ENCODE peak calls at places on chromosomes 7 and 10, in seven cellular contexts. O is GM12878, Y is K562, V is gastrocnemius medialis, M is A549, P is heart left ventricle, X is right lobe of liver. D is an unnamed sample.

GRCh38 chr10:110355922-110356627 is 51.4 kb upstream of the SMNDC1 start:
- ATAC-seq in O (peak), Y (no peak), V (no peak), M (no peak), P (no peak), X (no peak), D (no peak)

GRCh38 chr7:34184466-34184865 is 279.1 kb downstream of the BMPER start:
- ATAC-seq in O (no peak), Y (no peak), V (no peak), M (peak), P (no peak), X (no peak), D (no peak)

GRCh38 chr7:159253657-159254056 is 109.0 kb upstream of the VIPR2 start:
- ATAC-seq in O (no peak), Y (no peak), V (no peak), M (no peak), P (no peak), X (peak), D (no peak)

GRCh38 chr7:100825760-100826545 is 1.4 kb downstream of the EPHB4 start:
- ATAC-seq in O (no peak), Y (peak), V (no peak), M (peak), P (no peak), X (no peak), D (no peak)

GRCh38 chr7:30849565-30849964 is 62.1 kb upstream of the AQP1 start:
- ATAC-seq in O (no peak), Y (no peak), V (no peak), M (no peak), P (no peak), X (no peak), D (no peak)

GRCh38 chr7:12570148-12570528 is 382 bp upstream of the SCIN start:
- ATAC-seq in O (peak), Y (no peak), V (no peak), M (peak), P (peak), X (no peak), D (peak)

GRCh38 chr10:11016959-11017574 is 605 bp upstream of the CELF2 start:
- ATAC-seq in O (peak), Y (no peak), V (peak), M (peak), P (peak), X (peak), D (peak)

GRCh38 chr10:6120691-6121090 is 31.9 kb downstream of the RBM17 start:
- ATAC-seq in O (no peak), Y (no peak), V (peak), M (no peak), P (peak), X (no peak), D (no peak)

GRCh38 chr7:116148108-116148507 is 62.2 kb upstream of the TES start:
- ATAC-seq in O (no peak), Y (no peak), V (no peak), M (no peak), P (no peak), X (no peak), D (no peak)

GRCh38 chr7:44100458-44101303 is 3.5 kb upstream of the AEBP1 start:
- ATAC-seq in O (no peak), Y (peak), V (no peak), M (no peak), P (peak), X (no peak), D (no peak)

GRCh38 chr7:148735141-148735540 is 36.4 kb downstream of the CUL1 start:
- ATAC-seq in O (no peak), Y (no peak), V (no peak), M (no peak), P (peak), X (no peak), D (no peak)

GRCh38 chr7:23117841-23118240 is 12.3 kb downstream of the KLHL7 start:
- ATAC-seq in O (no peak), Y (no peak), V (no peak), M (no peak), P (peak), X (peak), D (no peak)

GRCh38 chr10:102151774-102152544 is at the start of gene NOLC1:
- ATAC-seq in O (peak), Y (peak), V (peak), M (peak), P (peak), X (peak), D (peak)

GRCh38 chr7:7438851-7439250 is 96.8 kb downstream of the COL28A1 start:
- ATAC-seq in O (no peak), Y (no peak), V (no peak), M (peak), P (no peak), X (peak), D (no peak)
- H3K27ac ChIP-seq in O (no peak), Y (no peak), V (no peak), M (peak), P (no peak), X (no peak), D (no peak)

GRCh38 chr7:120869700-120870099 is 11.8 kb upstream of the TSPAN12 start:
- ATAC-seq in O (peak), Y (no peak), V (no peak), M (no peak), P (no peak), X (no peak), D (no peak)

GRCh38 chr7:120862987-120863386 is 5.0 kb upstream of the TSPAN12 start:
- ATAC-seq in O (no peak), Y (no peak), V (no peak), M (no peak), P (no peak), X (no peak), D (no peak)

GRCh38 chr7:120864146-120864920 is 6.4 kb upstream of the TSPAN12 start:
- ATAC-seq in O (no peak), Y (no peak), V (no peak), M (no peak), P (no peak), X (no peak), D (no peak)

GRCh38 chr7:120865191-120865976 is 7.4 kb upstream of the TSPAN12 start:
- ATAC-seq in O (peak), Y (no peak), V (no peak), M (no peak), P (peak), X (no peak), D (no peak)

GRCh38 chr7:120867932-120868331 is 10.0 kb upstream of the TSPAN12 start:
- ATAC-seq in O (peak), Y (no peak), V (no peak), M (no peak), P (no peak), X (peak), D (no peak)
- TF ChIP-seq POLR2A in O (no peak), Y (no peak), V (no peak), M (no peak), P (no peak), X (no peak), D (no peak)

DNA sequence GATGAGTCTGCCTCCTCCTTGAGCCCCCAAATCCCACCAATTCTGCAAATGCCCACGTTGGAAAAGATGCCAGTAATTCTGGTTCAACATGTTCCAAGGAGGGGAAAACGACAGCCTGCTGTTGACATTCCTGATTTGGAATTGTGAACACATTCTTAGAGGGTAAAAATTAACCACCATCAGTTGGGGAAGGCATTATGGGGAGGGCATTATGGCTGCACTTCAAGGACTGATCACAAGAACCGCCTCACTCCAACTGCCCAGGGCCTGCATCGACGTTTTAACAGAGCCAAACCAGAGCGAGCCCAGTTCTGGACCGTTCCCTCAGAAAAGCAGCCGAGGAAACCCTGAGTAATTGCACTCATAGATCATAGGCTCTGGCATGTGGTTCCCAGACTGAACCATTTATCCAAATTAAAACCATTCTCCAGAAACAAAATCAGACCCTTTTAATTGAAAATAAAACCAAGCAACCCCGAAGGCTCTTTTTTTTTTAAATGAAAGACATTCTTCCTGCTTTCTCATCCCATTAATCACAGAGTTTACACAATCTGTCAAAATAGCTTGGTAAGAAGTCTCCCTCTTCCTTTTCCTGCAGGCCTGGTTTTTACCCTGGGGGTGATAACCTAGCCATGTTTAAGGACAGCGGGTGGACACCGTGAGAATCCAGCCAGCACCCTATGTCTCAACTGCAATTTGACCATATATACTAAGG is 8.0 kb downstream of the TNS3 start:
- ATAC-seq in O (no peak), Y (no peak), V (no peak), M (no peak), P (no peak), X (peak), D (no peak)
- H3K27ac ChIP-seq in O (no peak), Y (no peak), V (peak), M (peak), P (peak), X (peak), D (peak)

DNA sequence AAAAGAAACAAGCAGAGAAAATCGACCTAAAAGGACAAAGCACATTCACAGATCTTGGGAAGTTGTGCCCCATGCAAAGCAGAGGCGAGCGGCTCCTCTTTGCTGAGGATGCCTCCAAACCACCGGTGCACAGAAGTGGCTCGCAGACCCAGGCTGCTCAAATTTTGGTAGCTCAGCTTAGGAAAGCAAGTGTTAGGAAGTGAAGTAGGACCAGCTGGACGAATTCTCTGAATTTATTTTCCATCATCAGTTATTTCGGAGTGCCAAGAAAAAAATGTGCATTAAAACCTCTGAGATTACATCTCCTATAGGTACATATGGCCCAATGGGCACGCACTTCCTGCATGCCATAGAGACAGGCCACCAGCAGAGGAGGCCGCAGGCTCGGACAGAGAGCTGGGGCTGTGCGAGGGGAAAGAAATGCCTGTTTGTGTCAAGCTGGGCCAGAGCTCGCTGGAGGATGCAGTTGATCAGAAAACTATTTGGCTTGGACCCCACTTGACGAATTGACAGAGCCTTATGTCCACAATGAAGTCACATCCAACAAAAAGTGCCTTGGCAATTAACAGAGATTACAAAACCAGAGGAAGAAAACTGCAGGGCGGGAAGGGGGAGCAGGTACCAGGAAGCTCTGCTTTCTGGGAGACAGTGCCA is 122.3 kb upstream of the LYZL2 start:
- ATAC-seq in O (peak), Y (peak), V (peak), M (peak), P (peak), X (peak), D (peak)
- TF ChIP-seq POLR2A in O (no peak), Y (no peak), V (no peak), M (no peak), P (no peak), X (no peak), D (no peak)

GRCh38 chr10:20744851-20745250 is 152.3 kb downstream of the NEBL start:
- ATAC-seq in O (no peak), Y (no peak), V (no peak), M (no peak), P (no peak), X (no peak), D (no peak)

GRCh38 chr10:20740128-20740527 is 157.0 kb downstream of the NEBL start:
- ATAC-seq in O (no peak), Y (no peak), V (no peak), M (no peak), P (no peak), X (no peak), D (no peak)

GRCh38 chr10:20743935-20744334 is 153.2 kb downstream of the NEBL start:
- ATAC-seq in O (no peak), Y (no peak), V (no peak), M (no peak), P (no peak), X (no peak), D (no peak)

GRCh38 chr10:20743142-20743541 is 154.0 kb downstream of the NEBL start:
- ATAC-seq in O (no peak), Y (no peak), V (no peak), M (no peak), P (no peak), X (no peak), D (no peak)

DNA sequence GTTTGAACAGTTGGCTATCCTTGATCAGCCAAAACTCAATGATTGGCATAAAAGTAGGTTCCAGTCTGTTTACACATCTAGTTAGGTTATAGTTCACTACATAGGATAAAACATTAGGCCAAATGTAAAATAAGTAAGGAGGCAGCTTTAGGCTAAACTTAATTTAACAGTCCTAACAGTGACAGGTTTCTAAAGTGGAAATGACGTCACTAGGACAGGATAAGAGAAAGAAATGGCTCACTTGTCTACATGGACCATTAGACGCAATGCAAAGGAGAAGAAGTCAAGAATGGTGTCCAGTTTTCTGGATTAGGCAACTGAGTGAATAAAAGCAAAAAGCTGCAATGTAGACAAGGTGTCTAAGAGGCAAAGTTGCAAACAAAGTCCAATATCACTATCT is 154.4 kb downstream of the NEBL start:
- ATAC-seq in O (no peak), Y (no peak), V (no peak), M (no peak), P (no peak), X (no peak), D (no peak)
- H3K27ac ChIP-seq in O (no peak), Y (no peak), V (no peak), M (no peak), P (no peak), X (no peak), D (no peak)

GRCh38 chr10:100008708-100009282 is 952 bp downstream of the DNMBP start:
- ATAC-seq in O (peak), Y (peak), V (no peak), M (peak), P (no peak), X (peak), D (no peak)

GRCh38 chr10:100009283-100009792 is 409 bp downstream of the DNMBP start:
- ATAC-seq in O (peak), Y (peak), V (peak), M (peak), P (peak), X (peak), D (peak)

GRCh38 chr10:100008142-100008522 is 1.6 kb downstream of the DNMBP start:
- ATAC-seq in O (no peak), Y (no peak), V (no peak), M (no peak), P (no peak), X (no peak), D (no peak)

GRCh38 chr10:100007239-100008141 is 2.3 kb downstream of the DNMBP start:
- ATAC-seq in O (peak), Y (no peak), V (no peak), M (no peak), P (no peak), X (no peak), D (no peak)

DNA sequence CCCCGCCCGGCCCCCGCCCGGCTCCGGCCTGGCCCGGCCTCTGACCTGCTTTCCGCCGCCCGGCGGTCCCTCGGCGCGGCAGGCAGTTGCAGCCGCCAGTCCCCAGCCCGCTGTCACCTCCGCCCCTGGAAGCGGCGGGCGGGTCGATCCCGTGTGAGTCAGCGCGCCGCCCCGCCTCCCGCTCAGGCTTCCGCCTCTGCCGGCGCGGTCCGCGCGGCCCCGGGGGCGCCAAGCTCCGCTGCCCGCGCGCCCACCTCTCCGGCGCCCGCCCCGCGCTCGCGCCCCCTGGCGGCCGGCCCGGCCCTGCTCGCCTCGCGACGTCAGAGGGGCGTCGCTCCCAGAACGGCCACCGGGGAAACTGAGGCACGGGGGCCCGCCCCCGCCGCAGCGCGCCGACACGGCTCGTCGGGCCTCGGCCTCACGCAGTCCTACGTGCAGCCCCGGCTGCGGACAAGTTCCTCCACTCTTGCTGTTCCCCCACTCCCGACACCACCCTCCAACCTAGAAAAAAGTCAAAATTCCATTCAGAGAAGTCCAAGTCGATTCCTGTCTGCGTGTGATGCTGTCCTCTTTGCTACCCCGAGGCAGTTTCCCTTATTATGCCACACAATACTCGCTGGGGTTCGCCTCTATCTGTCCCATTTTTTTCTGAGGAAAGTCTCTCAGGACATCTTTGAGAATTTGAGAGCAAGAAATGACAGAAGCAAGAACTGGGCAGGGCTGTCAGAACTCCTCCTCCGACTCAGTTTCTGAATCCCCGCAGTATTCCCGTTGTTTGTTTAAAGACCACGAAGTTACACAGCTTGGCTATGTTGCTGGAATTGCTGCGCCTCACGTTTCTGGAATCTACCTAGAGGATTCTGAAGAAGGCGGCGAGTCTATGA is at the start of gene DNMBP:
- ATAC-seq in O (peak), Y (peak), V (peak), M (peak), P (peak), X (peak), D (peak)
- TF ChIP-seq POLR2A in O (peak), Y (no peak), V (peak), M (peak), P (peak), X (peak), D (peak)

GRCh38 chr10:132229096-132229495 is 42.3 kb downstream of the DPYSL4 start:
- ATAC-seq in O (no peak), Y (no peak), V (no peak), M (no peak), P (no peak), X (no peak), D (no peak)
- H3K27ac ChIP-seq in O (no peak), Y (no peak), V (no peak), M (no peak), P (no peak), X (no peak), D (no peak)

DNA sequence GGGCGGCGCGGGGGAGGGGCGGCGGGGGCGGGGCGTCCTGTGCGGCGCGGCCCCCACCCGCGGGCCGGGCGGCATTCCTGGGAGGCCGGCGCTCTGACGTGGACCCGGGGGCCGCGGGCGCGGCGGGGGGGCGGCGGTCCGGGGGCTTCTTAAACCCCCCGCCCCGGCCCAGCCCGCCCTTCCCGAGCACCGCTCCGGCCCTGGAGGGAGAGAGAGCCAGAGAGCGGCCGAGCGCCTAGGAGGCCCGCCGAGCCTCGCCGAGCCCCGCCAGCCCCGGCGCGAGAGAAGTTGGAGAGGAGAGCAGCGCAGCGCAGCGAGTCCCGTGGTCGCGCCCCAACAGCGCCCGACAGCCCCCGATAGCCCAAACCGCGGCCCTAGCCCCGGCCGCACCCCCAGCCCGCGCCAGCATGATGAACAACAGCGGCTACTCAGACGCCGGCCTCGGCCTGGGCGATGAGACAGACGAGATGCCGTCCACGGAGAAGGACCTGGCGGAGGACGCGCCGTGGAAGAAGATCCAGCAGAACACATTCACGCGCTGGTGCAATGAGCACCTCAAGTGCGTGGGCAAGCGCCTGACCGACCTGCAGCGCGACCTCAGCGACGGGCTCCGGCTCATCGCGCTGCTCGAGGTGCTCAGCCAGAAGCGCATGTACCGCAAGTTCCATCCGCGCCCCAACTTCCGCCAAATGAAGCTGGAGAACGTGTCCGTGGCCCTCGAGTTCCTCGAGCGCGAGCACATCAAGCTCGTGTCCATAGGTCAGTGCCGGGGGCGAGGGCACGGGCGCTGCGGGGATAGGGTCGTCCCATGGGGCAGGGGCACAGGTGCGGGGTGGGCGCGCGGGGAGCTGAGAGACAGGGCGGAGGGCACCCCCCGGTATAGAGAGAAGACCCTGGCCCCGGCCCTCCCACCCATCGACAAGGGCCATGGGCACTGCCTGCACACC is at the start of gene FLNC:
- ATAC-seq in O (no peak), Y (peak), V (no peak), M (no peak), P (peak), X (peak), D (peak)
- TF ChIP-seq POLR2A in O (no peak), Y (peak), V (peak), M (no peak), P (peak), X (no peak), D (peak)

GRCh38 chr10:84135836-84136235 is 3.5 kb upstream of the GHITM start:
- ATAC-seq in O (no peak), Y (no peak), V (no peak), M (no peak), P (no peak), X (no peak), D (no peak)
- H3K27ac ChIP-seq in O (no peak), Y (no peak), V (no peak), M (no peak), P (no peak), X (no peak), D (no peak)

D was measured in gastroesophageal sphincter.